ENCODE peak calls at places on chromosome 21, in five cellular contexts. C is stimulated activated naive CD4-positive, alpha-beta T cell; O is GDM1; P is pancreas; T is astrocyte of the spinal cord. M is an unnamed sample.

GRCh38 chr21:32565856-32566465 is 19.4 kb downstream of the TCP10L start:
- DNase-seq in C (no peak), O (no peak), T (peak; percentile 55), P (no peak), M (peak; percentile 37)

GRCh38 chr21:28875078-28875477 is 117.6 kb downstream of the LTN1 start:
- DNase-seq in C (no peak), O (no peak), T (no peak), P (no peak), M (no peak)

GRCh38 chr21:34846214-34846575 is 177.4 kb downstream of the CLIC6 start:
- DNase-seq in C (no peak), O (no peak), P (no peak), T (no peak), M (no peak)

GRCh38 chr21:36788116-36788515 is 89.2 kb downstream of the SIM2 start:
- DNase-seq in C (no peak), T (no peak), O (no peak), P (no peak), M (peak; percentile 34)

GRCh38 chr21:36893581-36893980 is 72.9 kb downstream of the HLCS start:
- DNase-seq in T (no peak), O (no peak), C (no peak), P (no peak), M (no peak)

GRCh38 chr21:41754481-41754891 is 12.4 kb downstream of the RIPK4 start:
- DNase-seq in T (no peak), O (no peak), P (no peak), C (no peak), M (no peak)

GRCh38 chr21:35044770-35045538 is 4.1 kb downstream of the RUNX1 start:
- DNase-seq in P (no peak), C (no peak), O (no peak), T (no peak), M (no peak)

GRCh38 chr21:42515708-42516502 is 2.3 kb downstream of the SLC37A1 start:
- DNase-seq in O (no peak), T (no peak), P (no peak), C (no peak), M (peak; percentile 19)

GRCh38 chr21:37915516-37915915 is 741 bp downstream of the KCNJ6 start:
- DNase-seq in P (no peak), T (no peak), C (no peak), O (no peak), M (no peak)

GRCh38 chr21:43335119-43335518 is 91.8 kb downstream of the SIK1 start:
- DNase-seq in O (no peak), C (no peak), P (peak; percentile 42), T (no peak), M (no peak)

GRCh38 chr21:17798796-17799195 is 20.4 kb downstream of the C21orf91 start:
- DNase-seq in T (no peak), O (no peak), C (no peak), P (no peak), M (peak; percentile 15)

GRCh38 chr21:38478782-38479181 is 19.5 kb downstream of the ERG start:
- DNase-seq in P (no peak), T (no peak), C (no peak), O (no peak), M (no peak)

GRCh38 chr21:41642399-41642798 is 124.5 kb downstream of the RIPK4 start:
- DNase-seq in T (peak; percentile 77), C (no peak), P (no peak), O (no peak), M (peak; percentile 64)

GRCh38 chr21:32448803-32449594 is 36.5 kb downstream of the EVA1C start:
- DNase-seq in C (no peak), P (no peak), O (no peak), T (peak; percentile 43), M (peak; percentile 81)

GRCh38 chr21:45598109-45598508 is 45.4 kb upstream of the PCBP3 start:
- DNase-seq in P (no peak), C (no peak), O (no peak), T (no peak), M (no peak)

GRCh38 chr21:41009398-41010177 is 158.4 kb upstream of the BACE2 start:
- DNase-seq in O (no peak), P (no peak), C (no peak), T (no peak), M (no peak)

GRCh38 chr21:27740084-27740483 is 773.2 kb upstream of the ADAMTS5 start:
- DNase-seq in T (no peak), O (no peak), C (no peak), P (no peak), M (no peak)

GRCh38 chr21:46063734-46064680 is 33.9 kb upstream of the COL6A2 start:
- DNase-seq in C (no peak), P (no peak), O (no peak), T (no peak), M (no peak)